ENCODE peak calls at places on chromosomes 7 and 10, in ten cellular contexts. I, F, H, P, Z, O, Q, B, X and K are unnamed samples.

GRCh38 chr7:25861704-25862253 is 290.2 kb upstream of the NFE2L3 start:
- DNase-seq in H (peak; percentile 48), Z (no peak), O (no peak), Q (no peak), X (no peak), P (no peak), I (no peak), B (no peak), F (no peak), K (no peak)

GRCh38 chr10:13597909-13598308 is 11.1 kb downstream of the PRPF18 start:
- DNase-seq in X (no peak), B (no peak), O (no peak), Q (no peak), Z (no peak), H (no peak), F (no peak), I (no peak), P (no peak), K (no peak)

GRCh38 chr10:18164771-18165361 is 24.6 kb downstream of the CACNB2 start:
- DNase-seq in O (no peak), P (no peak), I (no peak), Z (no peak), X (no peak), B (peak; percentile 94), Q (no peak), H (no peak), F (no peak), K (no peak)

GRCh38 chr7:150800576-150801241 is at the start of gene TMEM176A:
- DNase-seq in B (no peak), Z (peak; percentile 42), Q (no peak), H (no peak), P (no peak), I (no peak), F (no peak), O (peak; percentile 61), X (no peak), K (peak; percentile 45)

GRCh38 chr10:104299031-104299904 is 30.3 kb downstream of the GSTO2 start:
- DNase-seq in Q (no peak), F (no peak), H (no peak), O (no peak), I (no peak), B (peak; percentile 95), P (no peak), Z (no peak), X (no peak), K (peak; percentile 64)

GRCh38 chr10:121667948-121668335 is 69.7 kb upstream of the FGFR2 start:
- DNase-seq in P (no peak), F (no peak), X (no peak), B (no peak), Z (no peak), H (no peak), Q (no peak), I (no peak), O (no peak), K (no peak)

GRCh38 chr7:124765401-124766352 is at the start of gene GPR37:
- DNase-seq in H (peak; percentile 40), B (peak; percentile 21), F (peak; percentile 31), Q (peak; percentile 94), O (peak; percentile 74), P (no peak), X (peak; percentile 93), Z (peak; percentile 70), I (peak; percentile 63), K (peak; percentile 43)

GRCh38 chr10:133129854-133130495 is 30.0 kb upstream of the KNDC1 start:
- DNase-seq in Q (no peak), P (no peak), X (no peak), Z (no peak), B (no peak), H (no peak), F (no peak), O (no peak), I (no peak), K (no peak)

GRCh38 chr7:131196808-131197207 is 130.9 kb upstream of the MKLN1 start:
- DNase-seq in I (no peak), B (peak; percentile 40), Z (no peak), P (no peak), F (no peak), Q (no peak), O (no peak), X (peak; percentile 24), H (no peak), K (peak; percentile 32)

GRCh38 chr7:80307251-80307856 is 172.7 kb downstream of the GNAI1 start:
- DNase-seq in Z (no peak), O (no peak), X (no peak), H (peak; percentile 21), Q (no peak), I (no peak), P (no peak), F (no peak), B (peak; percentile 81), K (no peak)

GRCh38 chr10:28177944-28178637 is 124.8 kb downstream of the MPP7 start:
- DNase-seq in Z (no peak), O (no peak), B (peak; percentile 19), Q (no peak), H (peak; percentile 7), X (no peak), I (no peak), F (peak; percentile 4), P (no peak), K (no peak)

GRCh38 chr7:11078242-11078834 is 104.7 kb downstream of the PHF14 start:
- DNase-seq in F (no peak), B (no peak), Z (no peak), O (no peak), X (no peak), I (no peak), H (no peak), Q (no peak), P (no peak), K (no peak)

GRCh38 chr10:94224656-94225055 is 138.1 kb downstream of the NOC3L start:
- DNase-seq in P (no peak), Z (no peak), X (no peak), I (no peak), B (peak; percentile 71), H (no peak), Q (no peak), O (no peak), F (no peak), K (no peak)

GRCh38 chr10:95133016-95133752 is 60.9 kb upstream of the ACSM6 start:
- DNase-seq in Z (peak; percentile 92), H (peak; percentile 73), P (peak; percentile 4), F (peak; percentile 74), Q (no peak), O (peak; percentile 83), I (peak; percentile 49), X (peak; percentile 87), B (peak; percentile 84), K (peak; percentile 74)

GRCh38 chr10:61752111-61753011 is 89.6 kb downstream of the CABCOCO1 start:
- DNase-seq in Z (no peak), F (no peak), I (no peak), X (no peak), B (peak; percentile 65), Q (no peak), P (no peak), O (no peak), H (no peak), K (no peak)

GRCh38 chr10:97849491-97850402 is at the start of gene GOLGA7B:
- DNase-seq in H (peak; percentile 52), Z (peak; percentile 71), P (peak; percentile 46), B (no peak), Q (no peak), I (no peak), O (peak; percentile 43), F (peak; percentile 17), X (peak; percentile 58), K (peak; percentile 45)

GRCh38 chr7:105487559-105488218 is 34.4 kb downstream of the PUS7 start:
- DNase-seq in Z (no peak), I (no peak), Q (peak; percentile 2), P (no peak), O (no peak), H (peak; percentile 44), F (no peak), X (no peak), B (peak; percentile 91), K (peak; percentile 59)

GRCh38 chr10:90930971-90931841 is 10.3 kb upstream of the ANKRD1 start:
- DNase-seq in B (peak; percentile 86), X (peak; percentile 96), H (peak; percentile 87), Z (peak; percentile 12), P (no peak), I (peak; percentile 70), Q (no peak), O (no peak), F (no peak), K (peak; percentile 79)

GRCh38 chr10:11530806-11531205 is 80.6 kb downstream of the USP6NL start:
- DNase-seq in O (no peak), X (no peak), H (no peak), B (no peak), F (no peak), Q (no peak), I (no peak), P (no peak), Z (no peak), K (no peak)

GRCh38 chr10:49050338-49050737 is 65.0 kb downstream of the VSTM4 start:
- DNase-seq in X (no peak), F (no peak), I (no peak), H (no peak), P (no peak), Z (no peak), Q (no peak), O (no peak), B (no peak), K (no peak)

GRCh38 chr10:3950676-3951275 is 165.8 kb upstream of the KLF6 start:
- DNase-seq in X (no peak), P (no peak), I (no peak), H (no peak), F (no peak), Q (no peak), Z (no peak), O (peak; percentile 16), B (no peak), K (no peak)

GRCh38 chr7:114922652-114923402 is 933 bp downstream of the MDFIC start:
- DNase-seq in F (peak; percentile 55), I (peak; percentile 71), B (peak; percentile 78), P (peak; percentile 29), X (peak; percentile 44), Q (no peak), Z (peak; percentile 41), H (no peak), O (peak; percentile 53), K (peak; percentile 41)

GRCh38 chr10:132302421-132302820 is 5.3 kb downstream of the STK32C start:
- DNase-seq in I (no peak), Z (no peak), B (no peak), Q (no peak), H (no peak), P (no peak), O (no peak), X (no peak), F (no peak), K (no peak)

GRCh38 chr7:94022550-94022949 is 18.4 kb upstream of the BET1 start:
- DNase-seq in H (no peak), X (no peak), B (peak; percentile 86), F (no peak), I (no peak), Z (no peak), O (no peak), P (no peak), Q (no peak), K (no peak)

GRCh38 chr7:123355576-123356195 is 155.9 kb upstream of the SLC13A1 start:
- DNase-seq in F (no peak), B (peak; percentile 63), I (no peak), O (no peak), Z (no peak), H (peak; percentile 18), Q (peak; percentile 13), X (peak; percentile 11), P (no peak), K (no peak)

GRCh38 chr7:137933270-137934017 is 68.4 kb downstream of the CREB3L2 start:
- DNase-seq in P (no peak), X (peak; percentile 32), Z (peak; percentile 17), B (peak; percentile 68), F (no peak), I (no peak), O (no peak), H (no peak), Q (no peak), K (peak; percentile 43)

GRCh38 chr10:78367012-78367411 is 333.3 kb downstream of the RPS24 start:
- DNase-seq in X (peak; percentile 56), I (no peak), P (no peak), Q (no peak), F (no peak), Z (peak; percentile 20), H (no peak), B (no peak), O (no peak), K (no peak)

GRCh38 chr7:121798896-121799295 is 74.1 kb upstream of the PTPRZ1 start:
- DNase-seq in I (no peak), Q (no peak), X (peak; percentile 40), O (no peak), F (no peak), B (no peak), P (no peak), H (no peak), Z (no peak), K (no peak)